ENCODE peak calls at places on chromosomes 2 and 18, in five cellular contexts. One of them, this sample, is unnamed.
A peak's percentile ranks its signal among the peaks of the same experiment; 100 is the strongest.

GRCh38 chr18:470661-471501 is 29.6 kb downstream of the COLEC12 start:
- DNase-seq in IMR-90: peak; percentile 69
- DNase-seq in SK-N-SH: no peak
- DNase-seq in GM12878: no peak
- DNase-seq in HepG2: no peak
- DNase-seq in this sample: no peak

GRCh38 chr2:47528874-47529273 is 125.9 kb downstream of the MSH2 start:
- DNase-seq in IMR-90: peak; percentile 36
- DNase-seq in GM12878: no peak
- DNase-seq in SK-N-SH: no peak
- DNase-seq in HepG2: no peak
- DNase-seq in this sample: no peak

GRCh38 chr2:221104391-221104811 is 467.7 kb downstream of the EPHA4 start:
- DNase-seq in SK-N-SH: no peak
- DNase-seq in IMR-90: peak; percentile 64
- DNase-seq in HepG2: no peak
- DNase-seq in GM12878: no peak
- DNase-seq in this sample: no peak

GRCh38 chr2:241036964-241037421 is 38.6 kb downstream of the SNED1 start:
- DNase-seq in IMR-90: no peak
- DNase-seq in SK-N-SH: no peak
- DNase-seq in HepG2: no peak
- DNase-seq in GM12878: peak; percentile 4
- DNase-seq in this sample: no peak

GRCh38 chr2:198036029-198036879 is 231.9 kb downstream of the PLCL1 start:
- DNase-seq in GM12878: no peak
- DNase-seq in HepG2: no peak
- DNase-seq in IMR-90: no peak
- DNase-seq in SK-N-SH: no peak
- DNase-seq in this sample: no peak

GRCh38 chr18:44620821-44621220 is 59.9 kb upstream of the SETBP1 start:
- DNase-seq in HepG2: no peak
- DNase-seq in GM12878: no peak
- DNase-seq in IMR-90: no peak
- DNase-seq in SK-N-SH: no peak
- DNase-seq in this sample: no peak

GRCh38 chr2:226828164-226828563 is 7.7 kb upstream of the RHBDD1 start:
- DNase-seq in IMR-90: peak; percentile 22
- DNase-seq in SK-N-SH: no peak
- DNase-seq in GM12878: no peak
- DNase-seq in HepG2: no peak
- DNase-seq in this sample: no peak

GRCh38 chr2:134324942-134325341 is 71.1 kb downstream of the MGAT5 start:
- DNase-seq in HepG2: no peak
- DNase-seq in SK-N-SH: no peak
- DNase-seq in GM12878: peak; percentile 34
- DNase-seq in IMR-90: no peak
- DNase-seq in this sample: no peak

GRCh38 chr2:28292491-28292890 is 100.2 kb upstream of the FOSL2 start:
- DNase-seq in IMR-90: peak; percentile 70
- DNase-seq in GM12878: no peak
- DNase-seq in SK-N-SH: no peak
- DNase-seq in HepG2: no peak
- DNase-seq in this sample: no peak

GRCh38 chr2:86291328-86291662 is 46.1 kb downstream of the REEP1 start:
- DNase-seq in HepG2: no peak
- DNase-seq in SK-N-SH: no peak
- DNase-seq in IMR-90: no peak
- DNase-seq in GM12878: no peak
- DNase-seq in this sample: no peak

GRCh38 chr2:128365217-128365905 is 46.7 kb upstream of the HS6ST1 start:
- DNase-seq in HepG2: no peak
- DNase-seq in GM12878: no peak
- DNase-seq in SK-N-SH: no peak
- DNase-seq in IMR-90: peak; percentile 15
- DNase-seq in this sample: no peak

GRCh38 chr2:240390091-240391073 is 45.1 kb upstream of the GPC1 start:
- DNase-seq in GM12878: no peak
- DNase-seq in IMR-90: no peak
- DNase-seq in SK-N-SH: no peak
- DNase-seq in HepG2: no peak
- DNase-seq in this sample: no peak

GRCh38 chr18:7958081-7958896 is 391.2 kb downstream of the PTPRM start:
- DNase-seq in GM12878: peak; percentile 20
- DNase-seq in HepG2: no peak
- DNase-seq in SK-N-SH: no peak
- DNase-seq in IMR-90: peak; percentile 52
- DNase-seq in this sample: no peak

DNA sequence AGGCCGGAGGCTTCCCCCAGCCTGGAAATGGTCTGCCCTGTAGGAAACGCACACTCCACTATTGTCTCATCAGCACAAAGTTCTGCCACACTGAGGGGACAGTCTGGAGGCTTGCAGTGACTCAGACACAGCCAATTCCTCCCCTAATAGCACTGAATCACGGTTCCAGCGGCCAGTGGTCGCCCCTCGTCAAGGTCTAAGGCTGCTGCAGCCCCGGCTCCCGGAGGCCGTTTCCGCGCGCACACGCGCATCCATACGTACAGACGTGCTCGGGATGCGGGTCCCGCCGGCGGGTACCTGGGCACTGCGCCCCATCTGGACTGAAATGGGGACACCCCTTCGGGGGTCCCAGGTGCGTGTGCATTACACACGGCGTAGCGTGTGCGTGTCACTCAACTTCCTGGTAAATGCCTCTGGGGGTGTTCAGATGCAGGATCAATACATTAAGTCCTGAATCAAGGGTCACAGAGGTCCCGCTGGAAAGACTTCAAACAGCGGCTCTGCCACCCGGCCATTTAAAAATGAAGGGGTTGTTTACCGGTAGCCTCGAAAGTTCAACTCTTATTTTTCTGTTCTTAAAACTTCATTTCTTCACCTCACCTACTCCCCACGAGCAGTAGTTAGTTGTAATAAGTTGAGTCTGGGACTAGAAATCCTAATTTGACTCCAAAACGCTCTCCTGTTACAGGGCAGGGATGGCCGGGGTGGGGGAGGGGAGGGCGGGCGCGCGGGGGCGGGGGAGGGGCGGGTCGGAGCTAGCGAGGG is 575 bp upstream of the ZNF516 start:
- DNase-seq in HepG2: peak; percentile 65
- DNase-seq in SK-N-SH: peak; percentile 59
- DNase-seq in IMR-90: peak; percentile 65
- DNase-seq in GM12878: no peak
- DNase-seq in this sample: no peak
- H2AFZ ChIP-seq in HepG2: no peak overlapping the region
- H2AFZ ChIP-seq in SK-N-SH: no peak overlapping the region
- H2AFZ ChIP-seq in IMR-90: peak overlapping the region; percentile 95
- H2AFZ ChIP-seq in GM12878: peak overlapping the region; percentile 87
- H2AFZ ChIP-seq in this sample: no peak overlapping the region

GRCh38 chr2:63665806-63666205 is 77.0 kb downstream of the MDH1 start:
- DNase-seq in GM12878: no peak
- DNase-seq in HepG2: no peak
- DNase-seq in IMR-90: peak; percentile 89
- DNase-seq in SK-N-SH: no peak
- DNase-seq in this sample: no peak
- TF ChIP-seq SMC3 in GM12878: no peak
- TF ChIP-seq SMC3 in HepG2: no peak
- TF ChIP-seq SMC3 in IMR-90: no peak
- TF ChIP-seq SMC3 in SK-N-SH: no peak
- TF ChIP-seq SMC3 in this sample: no peak

GRCh38 chr2:130165293-130166016 is 15.9 kb downstream of the SMPD4 start:
- DNase-seq in HepG2: no peak
- DNase-seq in SK-N-SH: no peak
- DNase-seq in IMR-90: no peak
- DNase-seq in GM12878: no peak
- DNase-seq in this sample: no peak
- H2AFZ ChIP-seq in HepG2: no peak overlapping the region
- H2AFZ ChIP-seq in SK-N-SH: no peak overlapping the region
- H2AFZ ChIP-seq in IMR-90: no peak overlapping the region
- H2AFZ ChIP-seq in GM12878: no peak overlapping the region
- H2AFZ ChIP-seq in this sample: no peak overlapping the region

DNA sequence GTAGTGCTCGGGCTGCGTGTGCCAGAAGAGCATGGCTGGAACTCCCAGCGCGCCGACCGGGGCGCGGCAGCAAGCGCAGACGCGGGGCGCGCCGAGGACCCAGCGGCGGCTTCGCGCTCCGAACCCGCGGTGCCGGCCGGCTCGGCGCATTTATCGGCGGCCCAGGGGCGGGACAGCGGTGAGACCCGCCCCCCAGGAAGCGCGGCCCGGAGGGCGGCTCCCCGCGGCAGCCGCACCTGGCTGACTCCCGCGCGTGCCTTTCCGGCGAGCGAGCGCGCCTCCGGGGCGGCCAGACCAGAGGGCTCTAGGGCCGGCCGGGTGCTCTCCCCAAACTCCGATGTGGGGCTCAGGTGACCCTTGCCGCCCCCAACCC is at the start of gene TFCP2L1:
- DNase-seq in IMR-90: no peak
- DNase-seq in HepG2: no peak
- DNase-seq in GM12878: no peak
- DNase-seq in SK-N-SH: no peak
- DNase-seq in this sample: peak; percentile 86
- TF ChIP-seq SMC3 in IMR-90: no peak
- TF ChIP-seq SMC3 in HepG2: no peak
- TF ChIP-seq SMC3 in GM12878: no peak
- TF ChIP-seq SMC3 in SK-N-SH: no peak
- TF ChIP-seq SMC3 in this sample: no peak

GRCh38 chr2:33810046-33810835 is 211.1 kb upstream of the FAM98A start:
- DNase-seq in GM12878: no peak
- DNase-seq in SK-N-SH: no peak
- DNase-seq in IMR-90: no peak
- DNase-seq in HepG2: no peak
- DNase-seq in this sample: no peak
- H2AFZ ChIP-seq in GM12878: no peak overlapping the region
- H2AFZ ChIP-seq in SK-N-SH: no peak overlapping the region
- H2AFZ ChIP-seq in IMR-90: no peak overlapping the region
- H2AFZ ChIP-seq in HepG2: no peak overlapping the region
- H2AFZ ChIP-seq in this sample: no peak overlapping the region

GRCh38 chr2:41955641-41956040 is 92.2 kb upstream of the PKDCC start:
- DNase-seq in IMR-90: no peak
- DNase-seq in SK-N-SH: no peak
- DNase-seq in HepG2: no peak
- DNase-seq in GM12878: peak; percentile 76
- DNase-seq in this sample: no peak
- TF ChIP-seq SMC3 in IMR-90: no peak
- TF ChIP-seq SMC3 in SK-N-SH: no peak
- TF ChIP-seq SMC3 in HepG2: no peak
- TF ChIP-seq SMC3 in GM12878: no peak
- TF ChIP-seq SMC3 in this sample: no peak

GRCh38 chr2:224109710-224110109 is 70.6 kb upstream of the SERPINE2 start:
- DNase-seq in SK-N-SH: no peak
- DNase-seq in GM12878: no peak
- DNase-seq in HepG2: no peak
- DNase-seq in IMR-90: no peak
- DNase-seq in this sample: no peak
- H2AFZ ChIP-seq in SK-N-SH: peak overlapping the region; percentile 39
- H2AFZ ChIP-seq in GM12878: no peak overlapping the region
- H2AFZ ChIP-seq in HepG2: peak overlapping the region; percentile 39
- H2AFZ ChIP-seq in IMR-90: peak overlapping the region; percentile 71
- H2AFZ ChIP-seq in this sample: no peak overlapping the region

DNA sequence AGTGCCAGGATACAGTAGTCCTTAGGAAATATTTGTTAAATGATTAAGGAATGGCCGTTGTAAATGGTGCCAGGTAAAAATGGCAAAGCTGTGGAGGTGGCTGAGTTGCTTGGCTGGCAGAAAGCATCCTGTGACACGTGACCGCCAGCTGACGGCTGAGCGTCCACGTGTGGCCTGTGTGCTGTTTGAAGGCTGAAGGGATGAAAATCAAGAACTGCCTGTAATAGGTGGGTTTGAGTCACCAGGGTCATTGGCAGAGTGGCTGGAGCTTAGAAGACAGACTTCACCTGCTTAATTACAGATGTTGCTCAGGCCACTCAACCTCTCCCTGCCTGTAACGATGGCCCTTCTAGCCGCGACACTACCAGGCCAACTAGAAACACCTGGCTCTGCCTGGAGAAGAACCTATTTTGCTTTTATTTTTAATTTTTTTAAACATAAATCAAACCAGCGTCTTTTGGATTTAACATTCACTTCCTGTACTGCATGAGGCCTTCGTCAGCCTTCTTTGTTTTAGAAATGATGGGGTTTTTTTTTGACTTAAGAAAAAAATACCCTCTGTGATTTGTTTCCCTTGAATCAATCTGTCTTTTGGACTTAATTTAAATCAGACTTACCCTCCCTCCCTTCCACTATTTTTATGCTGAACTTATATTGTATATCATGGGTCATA is 206.5 kb downstream of the PRKCE start:
- DNase-seq in HepG2: no peak
- DNase-seq in IMR-90: no peak
- DNase-seq in GM12878: no peak
- DNase-seq in SK-N-SH: no peak
- DNase-seq in this sample: no peak
- TF ChIP-seq SMC3 in HepG2: no peak
- TF ChIP-seq SMC3 in IMR-90: no peak
- TF ChIP-seq SMC3 in GM12878: no peak
- TF ChIP-seq SMC3 in SK-N-SH: no peak
- TF ChIP-seq SMC3 in this sample: no peak

GRCh38 chr2:223185638-223186037 is 133.6 kb downstream of the KCNE4 start:
- DNase-seq in IMR-90: no peak
- DNase-seq in HepG2: no peak
- DNase-seq in SK-N-SH: no peak
- DNase-seq in GM12878: no peak
- DNase-seq in this sample: no peak

GRCh38 chr2:223176970-223177369 is 125.0 kb downstream of the KCNE4 start:
- DNase-seq in GM12878: no peak
- DNase-seq in IMR-90: no peak
- DNase-seq in SK-N-SH: no peak
- DNase-seq in HepG2: no peak
- DNase-seq in this sample: no peak

DNA sequence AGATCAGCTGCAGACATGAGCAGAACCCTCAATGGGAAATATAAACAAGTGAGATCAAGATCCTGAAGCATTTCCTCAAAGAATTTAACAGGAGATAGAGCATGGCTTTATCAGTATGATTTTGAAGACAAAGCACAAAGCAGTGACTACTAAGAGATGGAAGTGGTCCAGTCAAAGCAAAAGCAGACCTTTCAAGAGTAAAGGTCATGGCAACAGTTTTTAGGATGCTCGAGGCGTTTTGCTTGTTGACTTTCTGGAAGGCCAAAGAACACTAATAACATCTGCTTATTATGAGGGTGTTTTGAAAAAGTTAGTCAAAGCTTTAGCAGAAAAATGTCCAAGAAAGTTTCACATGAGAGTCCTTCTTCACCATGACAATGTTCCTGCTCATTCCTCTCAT is 128.5 kb downstream of the KCNE4 start:
- DNase-seq in HepG2: no peak
- DNase-seq in GM12878: no peak
- DNase-seq in IMR-90: no peak
- DNase-seq in SK-N-SH: no peak
- DNase-seq in this sample: no peak
- H2AFZ ChIP-seq in HepG2: no peak overlapping the region
- H2AFZ ChIP-seq in GM12878: no peak overlapping the region
- H2AFZ ChIP-seq in IMR-90: no peak overlapping the region
- H2AFZ ChIP-seq in SK-N-SH: no peak overlapping the region
- H2AFZ ChIP-seq in this sample: no peak overlapping the region

DNA sequence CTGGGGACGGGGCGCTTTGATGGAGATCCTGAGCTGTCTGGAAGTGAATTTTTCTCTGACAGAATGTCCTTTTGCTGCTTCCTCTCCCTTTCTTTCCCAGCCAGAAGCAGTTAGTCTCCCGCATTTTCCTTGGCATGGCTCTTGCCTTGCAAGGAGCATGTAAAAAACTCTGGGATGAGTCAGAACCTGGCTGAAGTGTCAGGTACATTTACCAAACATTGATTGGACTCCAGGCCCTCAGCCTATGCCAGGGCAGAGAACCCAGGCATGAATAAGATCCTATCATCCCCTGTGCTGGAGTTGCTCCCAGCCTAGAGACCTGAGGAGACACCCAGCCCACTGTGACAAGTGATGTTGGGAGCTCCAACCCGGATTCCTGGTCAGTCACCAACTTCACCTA is 21.6 kb downstream of the STON1 start:
- DNase-seq in IMR-90: peak; percentile 40
- DNase-seq in HepG2: no peak
- DNase-seq in SK-N-SH: no peak
- DNase-seq in GM12878: no peak
- DNase-seq in this sample: no peak
- TF ChIP-seq SMC3 in IMR-90: no peak
- TF ChIP-seq SMC3 in HepG2: no peak
- TF ChIP-seq SMC3 in SK-N-SH: no peak
- TF ChIP-seq SMC3 in GM12878: no peak
- TF ChIP-seq SMC3 in this sample: no peak